ENCODE peak calls at places on chromosomes 4 and X, in eight cellular contexts. One of them, this sample, is unnamed.
A peak's percentile ranks its signal among the peaks of the same experiment; 100 is the strongest.

GRCh38 chrX:131827935-131828334 is 195.2 kb upstream of the STK26 start:
- DNase-seq in HCT116: no peak
- DNase-seq in GM23338: peak; percentile 77
- DNase-seq in OCI-LY7: peak; percentile 27
- DNase-seq in GM23248: peak; percentile 19
- DNase-seq in SK-N-SH: peak; percentile 28
- DNase-seq in PC-3: peak; percentile 55
- DNase-seq in neural progenitor cell: peak; percentile 79
- DNase-seq in this sample: peak; percentile 87

GRCh38 chr4:52594961-52595360 is 64.1 kb downstream of the USP46 start:
- DNase-seq in SK-N-SH: no peak
- DNase-seq in GM23248: peak; percentile 41
- DNase-seq in neural progenitor cell: no peak
- DNase-seq in HCT116: no peak
- DNase-seq in OCI-LY7: no peak
- DNase-seq in GM23338: no peak
- DNase-seq in PC-3: no peak
- DNase-seq in this sample: no peak

GRCh38 chrX:41350976-41351569 is 17.1 kb downstream of the DDX3X start:
- DNase-seq in HCT116: no peak
- DNase-seq in neural progenitor cell: no peak
- DNase-seq in GM23248: peak; percentile 22
- DNase-seq in OCI-LY7: no peak
- DNase-seq in GM23338: peak; percentile 18
- DNase-seq in SK-N-SH: no peak
- DNase-seq in PC-3: peak; percentile 9
- DNase-seq in this sample: no peak

GRCh38 chr4:119939066-119939995 is 127.3 kb downstream of the MAD2L1 start:
- DNase-seq in PC-3: no peak
- DNase-seq in neural progenitor cell: no peak
- DNase-seq in GM23338: no peak
- DNase-seq in OCI-LY7: no peak
- DNase-seq in GM23248: no peak
- DNase-seq in SK-N-SH: no peak
- DNase-seq in HCT116: no peak
- DNase-seq in this sample: no peak

GRCh38 chr4:10336471-10336870 is 120.8 kb downstream of the ZNF518B start:
- DNase-seq in SK-N-SH: no peak
- DNase-seq in GM23338: no peak
- DNase-seq in OCI-LY7: no peak
- DNase-seq in HCT116: no peak
- DNase-seq in neural progenitor cell: no peak
- DNase-seq in PC-3: no peak
- DNase-seq in GM23248: peak; percentile 80
- DNase-seq in this sample: no peak

GRCh38 chr4:78058591-78059523 is 1.7 kb downstream of the FRAS1 start:
- DNase-seq in neural progenitor cell: peak; percentile 91
- DNase-seq in GM23248: peak; percentile 68
- DNase-seq in PC-3: peak; percentile 46
- DNase-seq in GM23338: peak; percentile 86
- DNase-seq in SK-N-SH: peak; percentile 72
- DNase-seq in OCI-LY7: peak; percentile 7
- DNase-seq in HCT116: no peak
- DNase-seq in this sample: peak; percentile 12

GRCh38 chr4:15147709-15148651 is 145.7 kb downstream of the CPEB2 start:
- DNase-seq in SK-N-SH: no peak
- DNase-seq in HCT116: no peak
- DNase-seq in GM23338: no peak
- DNase-seq in neural progenitor cell: no peak
- DNase-seq in PC-3: no peak
- DNase-seq in GM23248: peak; percentile 34
- DNase-seq in OCI-LY7: no peak
- DNase-seq in this sample: no peak

GRCh38 chr4:76803522-76803921 is 94.4 kb downstream of the SOWAHB start:
- DNase-seq in neural progenitor cell: no peak
- DNase-seq in SK-N-SH: no peak
- DNase-seq in GM23248: peak; percentile 88
- DNase-seq in HCT116: no peak
- DNase-seq in GM23338: no peak
- DNase-seq in OCI-LY7: no peak
- DNase-seq in PC-3: peak; percentile 92
- DNase-seq in this sample: no peak

GRCh38 chrX:41603591-41603990 is 85.2 kb upstream of the GPR34 start:
- DNase-seq in SK-N-SH: no peak
- DNase-seq in neural progenitor cell: no peak
- DNase-seq in GM23338: no peak
- DNase-seq in HCT116: no peak
- DNase-seq in GM23248: no peak
- DNase-seq in OCI-LY7: no peak
- DNase-seq in PC-3: no peak
- DNase-seq in this sample: no peak

GRCh38 chrX:5829469-5829868 is 399.2 kb downstream of the NLGN4X start:
- DNase-seq in SK-N-SH: no peak
- DNase-seq in neural progenitor cell: no peak
- DNase-seq in GM23248: no peak
- DNase-seq in OCI-LY7: no peak
- DNase-seq in GM23338: no peak
- DNase-seq in HCT116: no peak
- DNase-seq in PC-3: no peak
- DNase-seq in this sample: no peak

GRCh38 chr4:164956766-164957643 is 20.5 kb downstream of the TRIM61 start:
- DNase-seq in GM23338: peak; percentile 71
- DNase-seq in SK-N-SH: peak; percentile 76
- DNase-seq in neural progenitor cell: peak; percentile 72
- DNase-seq in HCT116: no peak
- DNase-seq in OCI-LY7: peak; percentile 93
- DNase-seq in PC-3: peak; percentile 55
- DNase-seq in GM23248: peak; percentile 83
- DNase-seq in this sample: peak; percentile 92

GRCh38 chr4:67327245-67327860 is 217.9 kb downstream of the CENPC start:
- DNase-seq in GM23248: peak; percentile 68
- DNase-seq in SK-N-SH: peak; percentile 55
- DNase-seq in neural progenitor cell: peak; percentile 82
- DNase-seq in OCI-LY7: peak; percentile 70
- DNase-seq in PC-3: peak; percentile 90
- DNase-seq in GM23338: peak; percentile 91
- DNase-seq in HCT116: peak; percentile 32
- DNase-seq in this sample: peak; percentile 72

GRCh38 chrX:107849747-107850478 is 24.2 kb downstream of the MID2 start:
- DNase-seq in GM23248: peak; percentile 31
- DNase-seq in GM23338: peak; percentile 41
- DNase-seq in PC-3: peak; percentile 25
- DNase-seq in neural progenitor cell: no peak
- DNase-seq in HCT116: no peak
- DNase-seq in OCI-LY7: no peak
- DNase-seq in SK-N-SH: no peak
- DNase-seq in this sample: no peak

GRCh38 chr4:76600447-76600846 is 165.4 kb downstream of the SHROOM3 start:
- DNase-seq in OCI-LY7: no peak
- DNase-seq in SK-N-SH: no peak
- DNase-seq in PC-3: no peak
- DNase-seq in HCT116: no peak
- DNase-seq in GM23248: no peak
- DNase-seq in neural progenitor cell: no peak
- DNase-seq in GM23338: no peak
- DNase-seq in this sample: no peak

GRCh38 chrX:70755850-70756249 is 152.7 kb downstream of the TEX11 start:
- DNase-seq in neural progenitor cell: peak; percentile 55
- DNase-seq in HCT116: no peak
- DNase-seq in SK-N-SH: no peak
- DNase-seq in PC-3: no peak
- DNase-seq in GM23338: peak; percentile 62
- DNase-seq in OCI-LY7: no peak
- DNase-seq in GM23248: no peak
- DNase-seq in this sample: peak; percentile 6

GRCh38 chrX:10854594-10854993 is 234.2 kb upstream of the MID1 start:
- DNase-seq in SK-N-SH: no peak
- DNase-seq in PC-3: no peak
- DNase-seq in GM23338: peak; percentile 2
- DNase-seq in neural progenitor cell: no peak
- DNase-seq in HCT116: no peak
- DNase-seq in GM23248: no peak
- DNase-seq in OCI-LY7: no peak
- DNase-seq in this sample: no peak

GRCh38 chr4:23422878-23423277 is 467.0 kb downstream of the PPARGC1A start:
- DNase-seq in OCI-LY7: no peak
- DNase-seq in GM23248: no peak
- DNase-seq in PC-3: no peak
- DNase-seq in GM23338: peak; percentile 52
- DNase-seq in SK-N-SH: no peak
- DNase-seq in HCT116: no peak
- DNase-seq in neural progenitor cell: peak; percentile 36
- DNase-seq in this sample: no peak

GRCh38 chr4:67483868-67484602 is 61.3 kb downstream of the CENPC start:
- DNase-seq in neural progenitor cell: peak; percentile 34
- DNase-seq in OCI-LY7: no peak
- DNase-seq in PC-3: no peak
- DNase-seq in HCT116: no peak
- DNase-seq in GM23248: peak; percentile 56
- DNase-seq in GM23338: peak; percentile 46
- DNase-seq in SK-N-SH: no peak
- DNase-seq in this sample: no peak

GRCh38 chr4:53161475-53162423 is 204.1 kb downstream of the SCFD2 start:
- DNase-seq in OCI-LY7: no peak
- DNase-seq in SK-N-SH: no peak
- DNase-seq in HCT116: no peak
- DNase-seq in GM23248: peak; percentile 26
- DNase-seq in GM23338: no peak
- DNase-seq in neural progenitor cell: no peak
- DNase-seq in PC-3: no peak
- DNase-seq in this sample: no peak

GRCh38 chrX:153537080-153537479 is 19.6 kb downstream of the ATP2B3 start:
- DNase-seq in GM23248: no peak
- DNase-seq in HCT116: no peak
- DNase-seq in OCI-LY7: no peak
- DNase-seq in PC-3: no peak
- DNase-seq in neural progenitor cell: no peak
- DNase-seq in SK-N-SH: peak; percentile 63
- DNase-seq in GM23338: no peak
- DNase-seq in this sample: no peak

GRCh38 chr4:14269824-14270223 is 642.3 kb upstream of the BOD1L1 start:
- DNase-seq in GM23338: no peak
- DNase-seq in PC-3: no peak
- DNase-seq in neural progenitor cell: no peak
- DNase-seq in OCI-LY7: no peak
- DNase-seq in GM23248: no peak
- DNase-seq in HCT116: no peak
- DNase-seq in SK-N-SH: no peak
- DNase-seq in this sample: peak; percentile 45

GRCh38 chr4:123399638-123400358 is 3.2 kb downstream of the SPRY1 start:
- DNase-seq in HCT116: no peak
- DNase-seq in OCI-LY7: no peak
- DNase-seq in GM23338: no peak
- DNase-seq in GM23248: peak; percentile 50
- DNase-seq in neural progenitor cell: peak; percentile 18
- DNase-seq in SK-N-SH: no peak
- DNase-seq in PC-3: peak; percentile 21
- DNase-seq in this sample: peak; percentile 27

GRCh38 chr4:47510506-47511143 is 25.6 kb downstream of the ATP10D start:
- DNase-seq in neural progenitor cell: no peak
- DNase-seq in PC-3: peak; percentile 14
- DNase-seq in OCI-LY7: no peak
- DNase-seq in GM23338: no peak
- DNase-seq in SK-N-SH: no peak
- DNase-seq in HCT116: no peak
- DNase-seq in GM23248: peak; percentile 60
- DNase-seq in this sample: peak; percentile 31

GRCh38 chr4:142265946-142266345 is 580.2 kb downstream of the INPP4B start:
- DNase-seq in SK-N-SH: no peak
- DNase-seq in GM23248: no peak
- DNase-seq in HCT116: no peak
- DNase-seq in OCI-LY7: no peak
- DNase-seq in neural progenitor cell: no peak
- DNase-seq in PC-3: no peak
- DNase-seq in GM23338: no peak
- DNase-seq in this sample: no peak

GRCh38 chr4:136946307-136946907 is 585.9 kb downstream of the PCDH18 start:
- DNase-seq in SK-N-SH: no peak
- DNase-seq in HCT116: no peak
- DNase-seq in OCI-LY7: no peak
- DNase-seq in GM23248: no peak
- DNase-seq in neural progenitor cell: no peak
- DNase-seq in GM23338: no peak
- DNase-seq in PC-3: no peak
- DNase-seq in this sample: no peak

GRCh38 chr4:26067035-26067434 is 153.0 kb downstream of the SMIM20 start:
- DNase-seq in OCI-LY7: no peak
- DNase-seq in PC-3: peak; percentile 83
- DNase-seq in SK-N-SH: no peak
- DNase-seq in HCT116: no peak
- DNase-seq in neural progenitor cell: no peak
- DNase-seq in GM23248: no peak
- DNase-seq in GM23338: no peak
- DNase-seq in this sample: no peak

GRCh38 chr4:79083406-79084010 is 144.3 kb upstream of the PAQR3 start:
- DNase-seq in GM23248: no peak
- DNase-seq in PC-3: no peak
- DNase-seq in HCT116: no peak
- DNase-seq in OCI-LY7: no peak
- DNase-seq in GM23338: peak; percentile 65
- DNase-seq in SK-N-SH: no peak
- DNase-seq in neural progenitor cell: peak; percentile 39
- DNase-seq in this sample: no peak

GRCh38 chr4:2936773-2937145 is 26.4 kb downstream of the NOP14 start:
- DNase-seq in OCI-LY7: peak; percentile 27
- DNase-seq in SK-N-SH: no peak
- DNase-seq in HCT116: no peak
- DNase-seq in GM23338: no peak
- DNase-seq in neural progenitor cell: no peak
- DNase-seq in PC-3: peak; percentile 80
- DNase-seq in GM23248: peak; percentile 93
- DNase-seq in this sample: no peak
- TF ChIP-seq EZH2phosphoT487 in OCI-LY7: no peak
- TF ChIP-seq EZH2phosphoT487 in SK-N-SH: no peak
- TF ChIP-seq EZH2phosphoT487 in HCT116: no peak
- TF ChIP-seq EZH2phosphoT487 in GM23338: no peak
- TF ChIP-seq EZH2phosphoT487 in neural progenitor cell: no peak
- TF ChIP-seq EZH2phosphoT487 in PC-3: no peak
- TF ChIP-seq EZH2phosphoT487 in GM23248: no peak
- TF ChIP-seq EZH2phosphoT487 in this sample: no peak

GRCh38 chr4:94590493-94590892 is 138.8 kb downstream of the PDLIM5 start:
- DNase-seq in SK-N-SH: no peak
- DNase-seq in PC-3: no peak
- DNase-seq in GM23338: no peak
- DNase-seq in neural progenitor cell: no peak
- DNase-seq in OCI-LY7: no peak
- DNase-seq in HCT116: no peak
- DNase-seq in GM23248: no peak
- DNase-seq in this sample: no peak
- TF ChIP-seq EZH2phosphoT487 in SK-N-SH: no peak
- TF ChIP-seq EZH2phosphoT487 in PC-3: no peak
- TF ChIP-seq EZH2phosphoT487 in GM23338: no peak
- TF ChIP-seq EZH2phosphoT487 in neural progenitor cell: no peak
- TF ChIP-seq EZH2phosphoT487 in OCI-LY7: no peak
- TF ChIP-seq EZH2phosphoT487 in HCT116: no peak
- TF ChIP-seq EZH2phosphoT487 in GM23248: no peak
- TF ChIP-seq EZH2phosphoT487 in this sample: no peak

GRCh38 chrX:139936259-139936658 is 3.4 kb upstream of the ATP11C start:
- DNase-seq in SK-N-SH: no peak
- DNase-seq in GM23248: no peak
- DNase-seq in PC-3: peak; percentile 26
- DNase-seq in GM23338: peak; percentile 38
- DNase-seq in HCT116: peak; percentile 6
- DNase-seq in OCI-LY7: peak; percentile 47
- DNase-seq in neural progenitor cell: no peak
- DNase-seq in this sample: no peak
- TF ChIP-seq EZH2phosphoT487 in SK-N-SH: no peak
- TF ChIP-seq EZH2phosphoT487 in GM23248: no peak
- TF ChIP-seq EZH2phosphoT487 in PC-3: no peak
- TF ChIP-seq EZH2phosphoT487 in GM23338: no peak
- TF ChIP-seq EZH2phosphoT487 in HCT116: no peak
- TF ChIP-seq EZH2phosphoT487 in OCI-LY7: no peak
- TF ChIP-seq EZH2phosphoT487 in neural progenitor cell: no peak
- TF ChIP-seq EZH2phosphoT487 in this sample: no peak

GRCh38 chrX:124395145-124395858 is 48.9 kb downstream of the SH2D1A start:
- DNase-seq in GM23248: no peak
- DNase-seq in PC-3: no peak
- DNase-seq in HCT116: no peak
- DNase-seq in SK-N-SH: no peak
- DNase-seq in GM23338: no peak
- DNase-seq in neural progenitor cell: no peak
- DNase-seq in OCI-LY7: peak; percentile 85
- DNase-seq in this sample: peak; percentile 73
- TF ChIP-seq EZH2phosphoT487 in GM23248: no peak
- TF ChIP-seq EZH2phosphoT487 in PC-3: no peak
- TF ChIP-seq EZH2phosphoT487 in HCT116: no peak
- TF ChIP-seq EZH2phosphoT487 in SK-N-SH: no peak
- TF ChIP-seq EZH2phosphoT487 in GM23338: no peak
- TF ChIP-seq EZH2phosphoT487 in neural progenitor cell: no peak
- TF ChIP-seq EZH2phosphoT487 in OCI-LY7: no peak
- TF ChIP-seq EZH2phosphoT487 in this sample: no peak

This sample was measured in MM.1S.